ENCODE peak calls at places on chromosome 12, in five cellular contexts. X is OCI-LY7, K is cardiac muscle cell, V is K562, C is BE2C. F is an unnamed sample.
A peak's percentile ranks its signal among the peaks of the same experiment; 100 is the strongest.

GRCh38 chr12:75478395-75478794 is 2.2 kb upstream of the GLIPR1 start:
- DNase-seq in C (no peak), K (no peak), V (no peak), X (peak; percentile 21), F (no peak)

GRCh38 chr12:6335451-6336078 is 6.3 kb downstream of the TNFRSF1A start:
- DNase-seq in C (peak; percentile 83), K (peak; percentile 53), X (peak; percentile 90), V (peak; percentile 54), F (peak; percentile 80)

GRCh38 chr12:1367731-1368285 is 226.6 kb downstream of the FBXL14 start:
- DNase-seq in X (no peak), C (no peak), K (no peak), V (no peak), F (no peak)

GRCh38 chr12:52086366-52086765 is 6.9 kb downstream of the SMIM41 start:
- DNase-seq in X (no peak), V (no peak), C (no peak), K (no peak), F (no peak)

GRCh38 chr12:39772708-39773665 is 153.4 kb upstream of the ABCD2 start:
- DNase-seq in X (no peak), K (no peak), V (no peak), C (no peak), F (no peak)

GRCh38 chr12:95767703-95768102 is 22.9 kb downstream of the NTN4 start:
- DNase-seq in X (no peak), K (no peak), C (no peak), V (no peak), F (no peak)

GRCh38 chr12:109818900-109819500 is 14.2 kb downstream of the TRPV4 start:
- DNase-seq in X (no peak), C (no peak), V (no peak), K (no peak), F (no peak)

GRCh38 chr12:10469701-10470100 is 16.5 kb upstream of the KLRC1 start:
- DNase-seq in K (no peak), V (no peak), C (no peak), X (no peak), F (no peak)

GRCh38 chr12:115075552-115076170 is 391.7 kb upstream of the TBX3 start:
- DNase-seq in X (peak; percentile 16), C (peak; percentile 21), K (no peak), V (peak; percentile 39), F (no peak)

GRCh38 chr12:68572650-68573049 is 38.0 kb upstream of the RAP1B start:
- DNase-seq in X (no peak), C (no peak), K (no peak), V (no peak), F (no peak)

GRCh38 chr12:92431146-92431545 is 271.6 kb upstream of the PLEKHG7 start:
- DNase-seq in X (peak; percentile 68), V (peak; percentile 18), K (no peak), C (no peak), F (no peak)

GRCh38 chr12:124152733-124153132 is 142.2 kb upstream of the RFLNA start:
- DNase-seq in K (no peak), C (no peak), X (no peak), V (no peak), F (no peak)

GRCh38 chr12:13248956-13249355 is 52.4 kb downstream of the EMP1 start:
- DNase-seq in K (no peak), C (no peak), V (no peak), X (no peak), F (no peak)

GRCh38 chr12:132367401-132367851 is 38.0 kb upstream of the GALNT9 start:
- DNase-seq in C (no peak), V (no peak), X (no peak), K (no peak), F (no peak)

GRCh38 chr12:94327819-94328218 is 131.8 kb downstream of the CEP83 start:
- DNase-seq in X (no peak), V (no peak), C (no peak), K (no peak), F (no peak)

DNA sequence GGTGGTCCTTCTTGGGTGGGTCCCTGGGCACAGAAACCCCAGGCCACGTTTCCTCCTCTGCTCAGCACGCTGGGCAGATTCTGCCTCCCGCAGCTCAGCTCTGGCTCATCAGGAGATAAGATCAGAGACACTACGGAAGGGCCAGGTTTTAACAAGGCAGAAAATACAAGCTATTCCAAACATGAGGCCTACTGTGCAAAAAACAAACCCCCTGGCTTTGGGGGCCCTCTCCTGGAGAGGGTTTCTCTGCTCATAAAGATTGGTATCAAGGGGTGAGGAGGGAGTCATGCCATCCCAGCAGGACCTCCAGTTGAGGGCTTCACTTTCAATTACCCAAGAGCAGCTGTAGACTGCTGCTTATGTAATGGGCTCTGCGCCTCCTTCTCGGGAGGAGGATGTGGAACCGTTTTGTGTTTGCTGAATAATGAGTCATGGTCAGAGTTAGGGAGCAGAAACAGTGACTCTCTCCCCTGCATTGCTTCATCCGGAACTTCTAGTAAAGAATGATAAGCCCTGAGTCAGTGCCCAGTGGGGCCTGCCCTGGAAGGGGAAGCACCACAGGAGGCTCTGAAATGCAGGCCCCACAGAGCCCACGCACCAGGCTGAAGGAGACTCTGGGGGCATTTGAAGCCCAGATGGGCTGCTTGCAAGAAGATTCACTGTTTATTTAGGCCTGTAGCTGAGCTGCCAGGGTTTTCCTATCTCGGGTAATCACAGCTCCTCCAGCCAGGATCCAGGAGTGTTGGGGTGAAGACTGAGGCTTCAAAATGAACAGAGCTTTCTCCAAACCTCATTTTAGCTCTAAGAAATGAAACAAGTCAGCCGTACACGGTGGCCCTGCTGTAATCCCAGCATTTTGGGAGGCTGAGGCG is 79.3 kb downstream of the SSPN start:
- DNase-seq in V (peak; percentile 74), C (peak; percentile 69), X (no peak), K (no peak), F (no peak)
- TF ChIP-seq CTCF in V (no peak), C (peak; percentile 25), X (no peak), K (peak; percentile 5), F (no peak)

GRCh38 chr12:102106905-102107304 is 13.0 kb downstream of the NUP37 start:
- DNase-seq in K (no peak), V (no peak), C (no peak), X (no peak), F (no peak)

GRCh38 chr12:102110782-102111181 is 9.1 kb downstream of the NUP37 start:
- DNase-seq in X (no peak), K (no peak), V (no peak), C (no peak), F (no peak)

GRCh38 chr12:102107970-102108369 is 11.9 kb downstream of the NUP37 start:
- DNase-seq in X (no peak), K (no peak), C (no peak), V (no peak), F (no peak)
- H3K36me3 ChIP-seq in X (peaks cover 97% of the 10 kb centered on the region), K (peaks cover 16% of the 10 kb centered on the region), C (peaks cover 54% of the 10 kb centered on the region), V (peaks cover 92% of the 10 kb centered on the region), F (peaks cover 36% of the 10 kb centered on the region)

GRCh38 chr12:26919216-26919555 is 18.6 kb downstream of the INTS13 start:
- DNase-seq in X (no peak), C (no peak), K (no peak), V (no peak), F (no peak)

GRCh38 chr12:26921886-26922285 is 15.9 kb downstream of the INTS13 start:
- DNase-seq in C (no peak), X (no peak), K (no peak), V (no peak), F (no peak)

GRCh38 chr12:26918321-26919215 is 19.2 kb downstream of the INTS13 start:
- DNase-seq in K (no peak), V (no peak), X (no peak), C (no peak), F (no peak)
- TF ChIP-seq CTCF in K (peak; percentile 19), V (no peak), X (no peak), C (peak; percentile 5), F (no peak)

GRCh38 chr12:112450725-112451124 is 32.0 kb downstream of the PTPN11 start:
- DNase-seq in C (no peak), K (no peak), V (no peak), X (no peak), F (no peak)

GRCh38 chr12:112447106-112447505 is 28.4 kb downstream of the PTPN11 start:
- DNase-seq in X (no peak), C (no peak), K (no peak), V (no peak), F (no peak)

GRCh38 chr12:112443916-112444315 is 25.2 kb downstream of the PTPN11 start:
- DNase-seq in X (no peak), V (no peak), C (no peak), K (no peak), F (no peak)

DNA sequence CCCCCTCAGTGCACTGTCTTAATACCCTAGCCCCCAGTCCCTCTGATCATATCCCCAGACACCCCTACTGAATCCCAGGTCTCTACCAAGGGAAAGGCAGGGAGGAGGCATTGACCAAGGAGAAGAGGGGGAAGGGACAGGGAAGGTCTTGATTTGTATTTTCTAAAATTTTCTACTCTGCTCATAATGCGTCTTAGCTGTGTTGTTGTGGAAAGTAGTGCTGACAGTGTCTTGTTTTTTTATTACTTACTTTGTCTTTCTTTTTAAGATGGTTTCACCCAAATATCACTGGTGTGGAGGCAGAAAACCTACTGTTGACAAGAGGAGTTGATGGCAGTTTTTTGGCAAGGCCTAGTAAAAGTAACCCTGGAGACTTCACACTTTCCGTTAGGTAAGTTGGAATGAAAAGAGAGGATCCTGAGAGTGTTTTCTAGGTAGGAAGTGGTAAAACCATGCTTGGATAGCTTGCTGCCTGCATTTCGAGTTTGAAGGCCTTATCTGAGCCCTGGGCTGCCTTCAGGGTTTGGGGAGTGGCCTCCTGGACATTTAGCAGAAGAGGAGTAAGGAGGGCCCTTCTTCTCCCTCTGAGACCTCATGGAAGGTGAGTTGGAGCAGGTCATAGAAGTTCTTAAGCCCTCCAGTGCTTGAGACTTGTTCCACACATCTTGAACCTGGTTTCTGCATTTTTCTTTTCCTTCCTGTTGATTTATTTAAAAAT is 27.4 kb downstream of the PTPN11 start:
- DNase-seq in K (no peak), X (no peak), C (no peak), V (no peak), F (no peak)
- H3K36me3 ChIP-seq in K (peaks cover 10% of the 10 kb centered on the region), X (peaks cover 49% of the 10 kb centered on the region), C (peaks cover 27% of the 10 kb centered on the region), V (peaks cover 41% of the 10 kb centered on the region), F (peaks cover 28% of the 10 kb centered on the region)

GRCh38 chr12:116958402-116959197 is 47.9 kb downstream of the FBXW8 start:
- DNase-seq in C (no peak), V (no peak), X (no peak), K (peak; percentile 39), F (no peak)

GRCh38 chr12:116959845-116960514 is 49.2 kb downstream of the FBXW8 start:
- DNase-seq in C (peak; percentile 61), X (no peak), V (no peak), K (no peak), F (no peak)

GRCh38 chr12:116959198-116959460 is 48.4 kb downstream of the FBXW8 start:
- DNase-seq in K (no peak), C (no peak), V (no peak), X (no peak), F (no peak)

GRCh38 chr12:116954700-116955381 is 44.1 kb downstream of the FBXW8 start:
- DNase-seq in K (peak; percentile 51), X (no peak), V (no peak), C (no peak), F (no peak)

GRCh38 chr12:116955382-116956021 is 44.8 kb downstream of the FBXW8 start:
- DNase-seq in X (peak; percentile 69), V (peak; percentile 13), K (no peak), C (no peak), F (peak; percentile 15)
- TF ChIP-seq CTCF in X (peak; percentile 75), V (peak; percentile 52), K (no peak), C (no peak), F (peak; percentile 53)